ENCODE peak calls at places on chromosomes 13 and 19, in seven cellular contexts. P is brain microvascular endothelial cell, A is pancreas, Q is PC-3, E is WTC11, T is endothelial cell, W is RWPE1. K is an unnamed sample.

GRCh38 chr19:13841339-13842293 is 35.3 kb upstream of the NANOS3 start:
- DNase-seq in P (no peak), A (peak; percentile 44), Q (peak; percentile 57), E (no peak), T (no peak), W (no peak), K (no peak)

GRCh38 chr19:54355675-54356074 is 9.1 kb downstream of the LAIR1 start:
- DNase-seq in P (no peak), A (no peak), Q (no peak), E (no peak), T (no peak), W (no peak), K (no peak)

GRCh38 chr13:31035162-31035951 is 102.9 kb downstream of the TEX26 start:
- DNase-seq in P (no peak), A (no peak), Q (no peak), E (no peak), T (no peak), W (no peak), K (no peak)

GRCh38 chr13:83753912-83754624 is 128.2 kb downstream of the SLITRK1 start:
- DNase-seq in P (peak; percentile 7), A (no peak), Q (peak; percentile 3), E (no peak), T (no peak), W (no peak), K (no peak)

GRCh38 chr13:99297330-99297729 is 9.9 kb downstream of the GPR183 start:
- DNase-seq in P (no peak), A (no peak), Q (no peak), E (no peak), T (no peak), W (no peak), K (no peak)

GRCh38 chr13:86974251-86974994 is 696.7 kb upstream of the SLITRK5 start:
- DNase-seq in P (no peak), A (no peak), Q (no peak), E (no peak), T (no peak), W (no peak), K (no peak)

GRCh38 chr13:110503037-110503901 is 58.3 kb downstream of the RAB20 start:
- DNase-seq in P (peak; percentile 90), A (no peak), Q (no peak), E (no peak), T (no peak), W (no peak), K (no peak)

GRCh38 chr19:49182848-49183375 is 25.3 kb downstream of the TRPM4 start:
- DNase-seq in P (no peak), A (no peak), Q (no peak), E (no peak), T (no peak), W (no peak), K (no peak)

GRCh38 chr19:47231215-47232054 is 436 bp upstream of the BBC3 start:
- DNase-seq in P (peak; percentile 83), A (peak; percentile 94), Q (peak; percentile 52), E (peak; percentile 86), T (peak; percentile 86), W (peak; percentile 78), K (peak; percentile 67)

GRCh38 chr13:79736356-79736755 is 255.4 kb downstream of the NDFIP2 start:
- DNase-seq in P (no peak), A (no peak), Q (peak; percentile 67), E (no peak), T (no peak), W (peak; percentile 16), K (no peak)

GRCh38 chr13:97113231-97114001 is 108.7 kb upstream of the MBNL2 start:
- DNase-seq in P (no peak), A (no peak), Q (no peak), E (no peak), T (no peak), W (no peak), K (no peak)

GRCh38 chr19:55494172-55494761 is 6.0 kb downstream of the SSC5D start:
- DNase-seq in P (peak; percentile 80), A (no peak), Q (no peak), E (no peak), T (no peak), W (no peak), K (no peak)

GRCh38 chr19:42441047-42441440 is 1.7 kb downstream of the CXCL17 start:
- DNase-seq in P (no peak), A (no peak), Q (peak; percentile 61), E (no peak), T (no peak), W (no peak), K (no peak)

GRCh38 chr13:50484472-50485113 is 358.9 kb downstream of the DLEU7 start:
- DNase-seq in P (peak; percentile 6), A (no peak), Q (no peak), E (no peak), T (no peak), W (no peak), K (peak; percentile 25)

GRCh38 chr13:74575729-74576125 is 441.5 kb upstream of the KLF12 start:
- DNase-seq in P (peak; percentile 59), A (peak; percentile 10), Q (peak; percentile 49), E (peak; percentile 79), T (peak; percentile 88), W (peak; percentile 17), K (peak; percentile 63)

GRCh38 chr19:3142292-3142670 is 6.4 kb downstream of the GNA15 start:
- DNase-seq in P (peak; percentile 75), A (no peak), Q (peak; percentile 81), E (no peak), T (no peak), W (peak; percentile 89), K (no peak)

GRCh38 chr19:38417544-38418506 is 8.2 kb downstream of the RASGRP4 start:
- DNase-seq in P (no peak), A (no peak), Q (peak; percentile 62), E (peak; percentile 93), T (peak; percentile 52), W (peak; percentile 54), K (peak; percentile 46)

GRCh38 chr13:101360525-101360924 is 55.8 kb downstream of the NALCN start:
- DNase-seq in P (no peak), A (no peak), Q (peak; percentile 63), E (no peak), T (no peak), W (no peak), K (no peak)

GRCh38 chr19:50510121-50510670 is 795 bp downstream of the JOSD2 start:
- DNase-seq in P (no peak), A (no peak), Q (no peak), E (no peak), T (no peak), W (no peak), K (peak; percentile 50)

GRCh38 chr19:30233375-30233774 is 138.8 kb upstream of the ZNF536 start:
- DNase-seq in P (no peak), A (no peak), Q (no peak), E (no peak), T (no peak), W (no peak), K (no peak)

GRCh38 chr13:84399320-84400085 is 517.2 kb upstream of the SLITRK1 start:
- DNase-seq in P (no peak), A (no peak), Q (peak; percentile 2), E (no peak), T (no peak), W (no peak), K (no peak)

GRCh38 chr13:24012648-24013047 is 115.3 kb upstream of the C1QTNF9B start:
- DNase-seq in P (no peak), A (no peak), Q (no peak), E (no peak), T (no peak), W (no peak), K (no peak)

GRCh38 chr19:47379398-47379938 is 30.4 kb downstream of the DHX34 start:
- DNase-seq in P (no peak), A (no peak), Q (no peak), E (no peak), T (no peak), W (no peak), K (no peak)

GRCh38 chr19:5152767-5153532 is 184.0 kb downstream of the KDM4B start:
- DNase-seq in P (no peak), A (no peak), Q (no peak), E (no peak), T (no peak), W (no peak), K (no peak)

GRCh38 chr19:53503126-53503525 is 34.8 kb upstream of the ZNF331 start:
- DNase-seq in P (no peak), A (no peak), Q (no peak), E (no peak), T (no peak), W (no peak), K (no peak)

DNA sequence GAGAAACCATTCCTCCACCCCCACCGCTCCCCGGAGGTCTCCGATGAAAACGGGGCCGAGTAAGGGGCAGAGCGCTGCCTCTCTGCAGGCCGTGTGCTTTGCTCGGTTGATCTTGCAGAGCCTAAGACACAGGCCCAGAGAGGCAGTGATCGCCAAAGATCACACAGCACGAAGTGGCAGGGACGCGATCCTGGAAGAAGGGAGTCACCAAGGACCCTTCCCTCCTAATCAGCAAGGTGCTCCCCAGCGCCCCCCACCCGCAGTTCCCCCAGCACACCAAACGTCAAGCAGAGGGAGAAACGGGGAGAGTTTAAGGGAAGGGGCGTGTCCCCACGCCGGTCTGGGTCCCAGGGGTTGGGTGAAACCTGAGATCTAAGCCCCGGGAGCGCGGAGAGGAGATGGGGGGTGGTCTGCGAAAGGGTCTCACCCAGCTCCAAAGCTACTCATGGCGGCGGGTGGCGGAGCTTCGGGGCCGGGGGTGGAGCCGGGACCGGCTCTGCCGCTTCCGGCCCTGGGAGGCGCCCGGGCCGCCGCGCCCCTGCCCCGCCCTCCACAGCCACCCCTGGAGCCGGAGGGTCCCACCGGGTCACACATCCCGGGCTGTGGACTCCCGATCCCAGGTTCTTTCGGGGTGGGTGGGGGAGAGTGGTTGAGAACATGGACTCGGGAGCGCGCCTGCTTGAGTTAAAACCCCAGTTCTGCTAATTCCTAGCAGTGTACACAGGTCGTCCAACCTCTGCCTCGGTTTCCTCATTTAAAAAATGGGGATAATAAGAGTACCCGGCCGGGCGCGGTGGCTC is at the start of gene EML2:
- DNase-seq in P (no peak), A (peak; percentile 54), Q (peak; percentile 36), E (peak; percentile 90), T (peak; percentile 22), W (peak; percentile 37), K (peak; percentile 47)
- TF ChIP-seq CTCF in P (peak; percentile 47), A (no peak), Q (peak; percentile 51), E (no peak), T (no peak), W (peak; percentile 40), K (no peak)

GRCh38 chr13:51674276-51674675 is 90.0 kb downstream of the WDFY2 start:
- DNase-seq in P (no peak), A (peak; percentile 70), Q (peak; percentile 88), E (peak; percentile 28), T (no peak), W (peak; percentile 62), K (no peak)
- TF ChIP-seq CTCF in P (no peak), A (no peak), Q (no peak), E (no peak), T (no peak), W (no peak), K (no peak)

GRCh38 chr13:26601669-26602068 is 44.2 kb downstream of the WASF3 start:
- DNase-seq in P (peak; percentile 43), A (no peak), Q (peak; percentile 52), E (no peak), T (no peak), W (no peak), K (no peak)
- TF ChIP-seq CTCF in P (no peak), A (no peak), Q (peak; percentile 17), E (no peak), T (no peak), W (no peak), K (no peak)

DNA sequence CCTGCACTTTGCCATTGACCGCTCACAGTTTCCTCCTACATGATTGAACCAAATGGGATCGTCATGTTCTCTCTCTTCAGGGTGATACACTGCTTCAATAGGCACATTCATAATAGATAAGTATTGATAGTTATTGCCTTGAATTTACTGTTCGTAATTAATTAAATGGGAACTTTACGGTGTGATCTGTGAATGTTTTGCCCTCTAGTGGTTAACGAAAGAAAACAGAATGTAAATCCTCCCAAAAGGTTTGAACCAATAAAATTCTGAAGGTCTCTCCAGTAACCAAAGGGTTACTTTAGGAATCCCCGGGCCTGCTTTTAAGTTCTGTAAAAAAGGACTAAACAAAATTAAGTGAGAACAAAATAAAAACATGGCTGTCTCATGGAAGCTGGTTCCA is 389.3 kb downstream of the DACH1 start:
- DNase-seq in P (no peak), A (no peak), Q (peak; percentile 30), E (no peak), T (no peak), W (peak; percentile 1), K (no peak)
- TF ChIP-seq CTCF in P (peak; percentile 47), A (peak; percentile 16), Q (peak; percentile 72), E (peak; percentile 26), T (peak; percentile 79), W (peak; percentile 25), K (peak; percentile 66)

K was measured in neural crest cell.